ENCODE peak calls at places on chromosome 19, in seven cellular contexts. K, V, X, N, T, S and Z are unnamed samples.

GRCh38 chr19:43476606-43477005 is 11.2 kb upstream of the LYPD3 start:
- DNase-seq in S (no peak), N (no peak), T (no peak), V (peak; percentile 71), K (no peak), X (no peak), Z (peak; percentile 62)

GRCh38 chr19:58182577-58182988 is 278 bp upstream of the ZNF274 start:
- DNase-seq in X (no peak), S (no peak), K (no peak), V (no peak), N (peak; percentile 90), T (no peak), Z (no peak)

GRCh38 chr19:56637976-56638555 is 4.9 kb upstream of the SMIM17 start:
- DNase-seq in V (peak; percentile 74), S (peak; percentile 43), T (peak; percentile 95), K (no peak), X (no peak), N (no peak), Z (peak; percentile 87)

GRCh38 chr19:797528-798414 is 519 bp downstream of the PTBP1 start:
- DNase-seq in S (peak; percentile 88), K (peak; percentile 96), T (peak; percentile 92), N (peak; percentile 98), V (peak; percentile 85), X (peak; percentile 49), Z (peak; percentile 92)

GRCh38 chr19:20422616-20423205 is 142.9 kb downstream of the ZNF737 start:
- DNase-seq in K (peak; percentile 48), S (no peak), T (peak; percentile 47), N (no peak), V (peak; percentile 2), X (no peak), Z (peak; percentile 0)

GRCh38 chr19:12796146-12797071 is 5.1 kb downstream of the JUNB start:
- DNase-seq in X (no peak), K (peak; percentile 85), V (peak; percentile 78), T (peak; percentile 94), S (peak; percentile 75), N (peak; percentile 77), Z (peak; percentile 87)

GRCh38 chr19:50003810-50004419 is 21.3 kb downstream of the VRK3 start:
- DNase-seq in T (no peak), K (peak; percentile 73), N (no peak), S (peak; percentile 42), V (peak; percentile 80), X (no peak), Z (peak; percentile 96)

GRCh38 chr19:10333758-10334339 is 520 bp upstream of the RAVER1 start:
- DNase-seq in T (peak; percentile 73), N (no peak), K (no peak), X (no peak), V (no peak), S (no peak), Z (peak; percentile 13)

GRCh38 chr19:4278460-4278901 is 585 bp upstream of the SHD start:
- DNase-seq in T (no peak), S (no peak), V (no peak), N (peak; percentile 91), K (no peak), X (no peak), Z (no peak)

GRCh38 chr19:3976495-3977241 is 5.8 kb upstream of the DAPK3 start:
- DNase-seq in N (peak; percentile 19), X (no peak), V (peak; percentile 71), K (peak; percentile 92), S (peak; percentile 60), T (peak; percentile 60), Z (no peak)

GRCh38 chr19:38266981-38267597 is 2.7 kb downstream of the SPINT2 start:
- DNase-seq in X (no peak), S (no peak), K (no peak), V (no peak), T (no peak), N (no peak), Z (peak; percentile 57)

GRCh38 chr19:4567584-4568071 is 8.1 kb upstream of the SEMA6B start:
- DNase-seq in N (peak; percentile 88), K (peak; percentile 80), X (no peak), T (peak; percentile 98), S (peak; percentile 51), V (peak; percentile 60), Z (peak; percentile 65)

GRCh38 chr19:19176950-19177349 is 6.9 kb upstream of the MEF2B start:
- DNase-seq in V (peak; percentile 13), K (no peak), T (peak; percentile 67), X (no peak), S (no peak), N (no peak), Z (no peak)
- TF ChIP-seq CTCF in V (no peak), K (no peak), T (no peak), X (no peak), S (no peak), N (no peak), Z (no peak)

GRCh38 chr19:2611483-2612464 is 90.7 kb downstream of the GNG7 start:
- DNase-seq in T (no peak), N (no peak), X (no peak), V (no peak), S (no peak), K (no peak), Z (no peak)
- H3K4me3 ChIP-seq in T (no peak overlapping the region), N (no peak overlapping the region), X (no peak overlapping the region), V (no peak overlapping the region), S (no peak overlapping the region), K (peak overlapping the region; percentile 67), Z (no peak overlapping the region)

GRCh38 chr19:46616631-46617322 is 8.1 kb downstream of the PTGIR start:
- DNase-seq in T (peak; percentile 92), S (no peak), K (peak; percentile 45), X (no peak), V (peak; percentile 74), N (peak; percentile 90), Z (peak; percentile 80)
- TF ChIP-seq CTCF in T (peak; percentile 85), S (no peak), K (peak; percentile 13), X (no peak), V (peak; percentile 22), N (peak; percentile 60), Z (peak; percentile 52)

GRCh38 chr19:35559281-35559659 is 4.2 kb downstream of the ATP4A start:
- DNase-seq in T (no peak), N (no peak), K (no peak), X (no peak), V (no peak), S (no peak), Z (no peak)

GRCh38 chr19:35556025-35556590 is 7.3 kb downstream of the ATP4A start:
- DNase-seq in X (no peak), N (no peak), V (no peak), S (no peak), K (no peak), T (no peak), Z (no peak)

GRCh38 chr19:35558400-35559280 is 4.8 kb downstream of the ATP4A start:
- DNase-seq in K (no peak), X (no peak), V (no peak), T (no peak), N (no peak), S (no peak), Z (no peak)

GRCh38 chr19:35556846-35557538 is 6.5 kb downstream of the ATP4A start:
- DNase-seq in T (no peak), X (no peak), S (no peak), V (no peak), K (no peak), N (no peak), Z (no peak)

DNA sequence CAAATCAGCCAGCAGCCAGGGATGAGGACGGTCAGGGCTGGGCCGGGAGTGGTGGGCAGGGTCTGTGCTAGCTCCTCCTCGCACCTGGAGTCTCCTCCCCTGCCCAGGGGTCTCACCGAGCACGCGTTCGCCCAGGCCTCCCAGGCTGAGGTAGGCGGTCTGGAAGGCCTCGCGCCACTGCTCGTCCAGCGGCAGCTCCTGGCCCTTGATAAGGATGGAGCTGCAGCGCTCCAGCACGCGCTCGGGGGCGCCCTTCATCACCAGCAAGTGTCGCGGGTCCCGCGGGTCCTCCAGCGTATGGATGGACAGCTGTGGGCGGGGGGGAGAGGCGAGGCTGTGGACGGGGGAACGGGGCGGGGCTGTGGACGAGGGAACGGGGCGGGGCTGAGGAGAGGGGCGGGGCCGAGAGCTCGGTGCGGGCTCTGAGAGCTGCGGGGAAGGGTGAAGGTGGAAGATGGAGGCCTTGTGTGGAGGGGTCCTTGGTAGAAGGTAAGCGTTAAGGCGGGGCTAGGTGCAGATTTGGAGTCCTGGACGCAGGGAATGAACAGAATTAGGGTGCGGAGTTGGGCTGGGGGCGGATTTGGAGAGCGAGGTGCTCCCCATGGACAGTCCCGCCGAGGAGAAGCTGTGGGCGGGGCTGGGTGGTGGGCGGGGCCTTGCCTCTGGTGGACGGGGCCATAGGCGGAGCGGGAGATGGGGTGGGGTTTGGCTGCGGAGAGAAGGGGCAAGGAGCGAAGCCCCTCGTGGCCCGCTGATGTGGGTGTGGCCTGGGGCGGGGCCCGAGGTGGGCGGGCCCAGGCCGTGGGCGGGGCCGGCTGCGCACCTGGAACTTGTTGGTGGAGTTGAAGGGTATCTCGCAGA is 5.7 kb downstream of the ATP4A start:
- DNase-seq in K (peak; percentile 80), T (peak; percentile 100), V (peak; percentile 41), X (no peak), S (peak; percentile 71), N (peak; percentile 96), Z (peak; percentile 50)
- H3K4me3 ChIP-seq in K (peak overlapping the region; percentile 51), T (peak overlapping the region; percentile 72), V (peak overlapping the region; percentile 23), X (peak overlapping the region; percentile 24), S (no peak overlapping the region), N (peak overlapping the region; percentile 43), Z (peak overlapping the region; percentile 50)

DNA sequence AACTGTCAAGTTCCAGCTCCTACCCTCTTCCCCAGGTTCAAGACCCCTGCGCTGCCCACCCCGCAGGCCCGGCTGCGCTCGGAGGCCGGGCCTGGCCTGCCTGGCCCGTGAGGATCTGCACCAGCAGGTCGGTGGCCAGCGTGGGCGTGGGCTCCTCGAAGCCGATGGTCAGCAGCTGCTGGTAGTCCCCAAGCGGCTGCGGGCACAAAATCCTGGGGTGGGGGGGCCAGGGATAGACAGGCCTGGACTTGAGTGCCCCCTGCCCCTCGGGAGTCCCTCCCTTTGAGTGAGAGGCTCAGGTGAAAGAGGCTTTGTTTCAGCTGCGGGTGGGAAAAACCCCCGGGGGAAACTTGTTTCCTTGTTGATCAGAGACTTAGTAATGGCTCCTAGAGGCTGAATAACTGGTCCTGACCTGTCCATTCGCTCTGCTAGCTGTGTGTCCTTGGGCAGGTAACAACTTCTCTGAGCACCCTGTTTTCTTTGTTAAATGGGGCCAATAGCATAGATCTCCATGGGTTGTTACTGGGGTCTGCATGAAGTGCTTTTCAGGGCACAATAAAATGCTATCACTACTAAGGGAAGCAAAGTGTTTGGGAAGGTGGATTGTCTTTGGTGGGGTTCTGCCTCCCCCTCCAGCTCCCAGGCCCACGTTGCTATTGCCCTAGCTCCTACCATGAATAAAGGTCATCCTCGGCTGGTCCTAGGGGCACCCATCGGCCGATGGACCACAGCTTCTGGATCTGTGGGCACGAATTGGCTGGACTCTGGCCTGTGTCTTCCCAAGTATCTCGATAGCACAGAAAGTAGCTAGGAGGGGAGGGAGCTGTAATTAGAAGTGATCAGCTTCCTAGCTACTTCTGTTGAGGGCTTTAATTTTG is 3.5 kb downstream of the C19orf67 start:
- DNase-seq in X (no peak), K (peak; percentile 76), T (no peak), S (no peak), V (peak; percentile 30), N (no peak), Z (peak; percentile 28)
- TF ChIP-seq CTCF in X (no peak), K (no peak), T (no peak), S (no peak), V (no peak), N (no peak), Z (no peak)